ENCODE peak calls at places on chromosomes 7 and 10, in four cellular contexts. Q, N, L and J are unnamed samples.

GRCh38 chr7:134200970-134201369 is 73.8 kb downstream of the LRGUK start:
- DNase-seq in Q (no peak), N (no peak), L (no peak), J (no peak)

GRCh38 chr7:602341-603141 is 82.9 kb upstream of the PDGFA start:
- DNase-seq in Q (no peak), N (no peak), L (no peak), J (no peak)

GRCh38 chr10:93462881-93463280 is 19.3 kb downstream of the MYOF start:
- DNase-seq in Q (peak; percentile 18), N (no peak), L (no peak), J (no peak)

GRCh38 chr10:28532223-28532508 is 752 bp upstream of the WAC start:
- DNase-seq in Q (no peak), N (peak; percentile 47), L (peak; percentile 58), J (peak; percentile 56)

GRCh38 chr7:1290262-1291039 is 57.8 kb downstream of the UNCX start:
- DNase-seq in Q (peak; percentile 16), N (no peak), L (peak; percentile 79), J (no peak)

GRCh38 chr10:79387466-79387973 is 40.3 kb downstream of the PPIF start:
- DNase-seq in Q (no peak), N (no peak), L (no peak), J (no peak)

GRCh38 chr10:75612904-75613684 is 181.7 kb downstream of the LRMDA start:
- DNase-seq in Q (no peak), N (peak; percentile 92), L (no peak), J (peak; percentile 24)

GRCh38 chr7:150324366-150324961 is 1.1 kb upstream of the ACTR3C start:
- DNase-seq in Q (no peak), N (peak; percentile 7), L (peak; percentile 6), J (no peak)

GRCh38 chr7:98305951-98306535 is 24.6 kb downstream of the BRI3 start:
- DNase-seq in Q (no peak), N (no peak), L (no peak), J (no peak)

GRCh38 chr10:24259365-24260125 is 50.6 kb downstream of the KIAA1217 start:
- DNase-seq in Q (no peak), N (no peak), L (no peak), J (no peak)

GRCh38 chr7:50771120-50772002 is 11.3 kb downstream of the GRB10 start:
- DNase-seq in Q (no peak), N (no peak), L (no peak), J (no peak)

GRCh38 chr10:99676435-99676834 is 17.1 kb downstream of the ENTPD7 start:
- DNase-seq in Q (no peak), N (no peak), L (peak; percentile 84), J (no peak)

GRCh38 chr10:14405076-14406065 is 74.6 kb upstream of the FRMD4A start:
- DNase-seq in Q (no peak), N (no peak), L (peak; percentile 79), J (no peak)

GRCh38 chr10:33032354-33033254 is 74.6 kb upstream of the ITGB1 start:
- DNase-seq in Q (no peak), N (no peak), L (peak; percentile 70), J (no peak)

GRCh38 chr10:11150255-11150731 is 132.6 kb downstream of the CELF2 start:
- DNase-seq in Q (peak; percentile 76), N (no peak), L (no peak), J (no peak)

GRCh38 chr7:1567893-1568292 is 1.9 kb downstream of the PSMG3 start:
- DNase-seq in Q (no peak), N (no peak), L (peak; percentile 80), J (no peak)

GRCh38 chr10:123146013-123146891 is 1.7 kb upstream of the HMX2 start:
- DNase-seq in Q (no peak), N (no peak), L (no peak), J (no peak)

GRCh38 chr7:12111461-12112405 is 99.4 kb upstream of the TMEM106B start:
- DNase-seq in Q (no peak), N (no peak), L (peak; percentile 19), J (no peak)

GRCh38 chr10:70600512-70601395 is 1.8 kb downstream of the PRF1 start:
- DNase-seq in Q (no peak), N (no peak), L (no peak), J (no peak)

GRCh38 chr7:131238260-131238940 is 89.3 kb upstream of the MKLN1 start:
- DNase-seq in Q (no peak), N (peak; percentile 44), L (peak; percentile 52), J (no peak)

GRCh38 chr10:107576746-107577145 is 412.2 kb upstream of the SORCS1 start:
- DNase-seq in Q (no peak), N (no peak), L (peak; percentile 4), J (no peak)